ENCODE peak calls at places on chromosomes 4 and X, in four cellular contexts. K is brain microvascular endothelial cell, Y is coronary artery, D is PC-3. Z is an unnamed sample.

GRCh38 chrX:38332505-38332904 is 5.2 kb upstream of the RPGR start:
- DNase-seq in K (no peak), Y (no peak), D (no peak), Z (no peak)

GRCh38 chr4:37477126-37477525 is 209.1 kb downstream of the RELL1 start:
- DNase-seq in K (no peak), Y (no peak), D (no peak), Z (peak)

GRCh38 chr4:15958562-15958961 is 4.4 kb downstream of the FGFBP2 start:
- DNase-seq in K (no peak), Y (no peak), D (no peak), Z (no peak)

GRCh38 chr4:72112514-72113156 is 80.8 kb downstream of the NPFFR2 start:
- DNase-seq in K (peak), Y (no peak), D (peak), Z (peak)

GRCh38 chr4:94525993-94526740 is 74.4 kb downstream of the PDLIM5 start:
- DNase-seq in K (peak), Y (no peak), D (no peak), Z (no peak)

GRCh38 chr4:2402941-2403340 is 15.5 kb downstream of the ZFYVE28 start:
- DNase-seq in K (no peak), Y (no peak), D (no peak), Z (no peak)

GRCh38 chrX:38312436-38312835 is 14.9 kb downstream of the RPGR start:
- DNase-seq in K (peak), Y (no peak), D (peak), Z (no peak)

GRCh38 chr4:138540056-138540800 is 298.1 kb upstream of the SLC7A11 start:
- DNase-seq in K (no peak), Y (no peak), D (peak), Z (peak)

GRCh38 chr4:107893171-107894137 is 37.9 kb upstream of the CYP2U1 start:
- DNase-seq in K (no peak), Y (no peak), D (no peak), Z (no peak)

GRCh38 chr4:10093273-10093621 is 23.4 kb downstream of the WDR1 start:
- DNase-seq in K (no peak), Y (no peak), D (no peak), Z (no peak)

GRCh38 chr4:7021930-7022658 is 21.1 kb upstream of the TADA2B start:
- DNase-seq in K (peak), Y (no peak), D (peak), Z (no peak)

GRCh38 chrX:133350751-133351150 is 64.5 kb downstream of the GPC4 start:
- DNase-seq in K (no peak), Y (no peak), D (no peak), Z (no peak)

GRCh38 chr4:152682143-152682542 is 2.3 kb upstream of the TMEM154 start:
- DNase-seq in K (no peak), Y (no peak), D (no peak), Z (no peak)

GRCh38 chr4:152680988-152681731 is 1.4 kb upstream of the TMEM154 start:
- DNase-seq in K (peak), Y (no peak), D (peak), Z (peak)

GRCh38 chr4:152678841-152679240 is 956 bp downstream of the TMEM154 start:
- DNase-seq in K (no peak), Y (no peak), D (no peak), Z (no peak)

GRCh38 chr4:152676052-152676854 is 3.5 kb downstream of the TMEM154 start:
- DNase-seq in K (no peak), Y (no peak), D (no peak), Z (no peak)

GRCh38 chr4:152679414-152680281 is at the start of gene TMEM154:
- DNase-seq in K (peak), Y (no peak), D (peak), Z (peak)
- H3K27ac ChIP-seq in K (peak), Y (no peak), D (peak), Z (peak)

DNA sequence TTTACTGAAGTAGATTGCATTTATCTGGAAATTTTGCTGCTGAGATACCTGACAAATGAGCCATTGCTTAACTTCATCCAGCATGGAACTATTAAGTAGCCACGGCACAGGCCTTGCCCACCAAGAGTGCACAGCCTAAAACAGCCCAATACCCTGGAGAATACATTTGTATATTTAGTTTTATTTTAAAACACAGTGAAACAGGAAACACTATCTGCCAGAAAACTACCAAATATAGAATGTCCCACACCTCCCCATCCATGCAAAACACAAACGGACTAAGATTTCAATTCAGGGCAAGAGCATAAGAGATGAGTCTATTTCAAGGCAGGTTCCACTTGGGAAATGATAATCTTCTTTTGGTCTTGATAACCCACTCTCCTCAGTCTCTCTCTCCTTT is 57.1 kb downstream of the MAML3 start:
- DNase-seq in K (no peak), Y (no peak), D (no peak), Z (no peak)
- H3K27ac ChIP-seq in K (peak), Y (peak), D (peak), Z (peak)

GRCh38 chrX:107787827-107788226 is 10.3 kb downstream of the NCBP2L start:
- DNase-seq in K (no peak), Y (no peak), D (no peak), Z (no peak)
- H3K27ac ChIP-seq in K (no peak), Y (peak), D (no peak), Z (no peak)

GRCh38 chrX:103918050-103918449 is 44.4 kb upstream of the TMSB15B start:
- DNase-seq in K (peak), Y (no peak), D (peak), Z (no peak)
- H3K27ac ChIP-seq in K (no peak), Y (no peak), D (no peak), Z (no peak)

GRCh38 chrX:143486105-143486504 is 31.2 kb downstream of the SPANXN3 start:
- DNase-seq in K (no peak), Y (no peak), D (no peak), Z (no peak)
- H3K27ac ChIP-seq in K (no peak), Y (no peak), D (no peak), Z (no peak)

GRCh38 chr4:4995103-4995761 is 24.0 kb downstream of the CYTL1 start:
- DNase-seq in K (peak), Y (no peak), D (peak), Z (no peak)
- H3K27ac ChIP-seq in K (no peak), Y (no peak), D (no peak), Z (no peak)

DNA sequence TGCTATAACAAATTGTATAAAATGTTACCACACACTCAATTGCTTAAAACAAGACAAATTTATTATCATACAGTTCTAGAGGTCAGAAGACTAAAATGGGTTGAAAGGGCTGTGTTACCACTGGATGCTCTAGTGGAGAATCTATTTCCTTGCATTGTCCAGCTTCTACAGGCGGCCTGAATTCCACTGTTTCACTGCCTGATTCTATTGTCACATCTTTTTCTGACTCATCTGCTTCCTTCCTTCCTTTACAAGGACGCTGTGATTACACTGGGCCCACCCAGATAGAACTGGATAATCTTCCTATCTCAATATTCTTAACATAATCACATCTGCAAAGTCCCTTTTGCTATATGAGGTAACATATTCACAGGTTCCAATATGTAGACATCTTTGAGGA is 19.4 kb upstream of the ARMCX1 start:
- DNase-seq in K (no peak), Y (no peak), D (no peak), Z (no peak)
- H3K27ac ChIP-seq in K (no peak), Y (no peak), D (no peak), Z (no peak)

GRCh38 chr4:925771-926500 is 6.2 kb downstream of the GAK start:
- DNase-seq in K (no peak), Y (peak), D (no peak), Z (no peak)
- H3K27ac ChIP-seq in K (no peak), Y (no peak), D (no peak), Z (no peak)

GRCh38 chr4:126898815-126899214 is 733.9 kb upstream of the INTU start:
- DNase-seq in K (no peak), Y (no peak), D (no peak), Z (no peak)
- H3K27ac ChIP-seq in K (peak), Y (no peak), D (no peak), Z (peak)

Z was measured in epithelial cell of prostate.